ENCODE peak calls at places on chromosomes 3 and 15, in four cellular contexts. T is IMR-90, U is K562, S is GM12878. F is an unnamed sample.

GRCh38 chr15:91335702-91336101 is 235.6 kb downstream of the SV2B start:
- DNase-seq in T (no peak), U (no peak), S (no peak), F (no peak)

GRCh38 chr15:31387483-31388118 is 61.0 kb downstream of the KLF13 start:
- DNase-seq in T (peak; percentile 18), U (no peak), S (no peak), F (no peak)

GRCh38 chr15:77111813-77112212 is 40.9 kb upstream of the TSPAN3 start:
- DNase-seq in T (no peak), U (no peak), S (no peak), F (no peak)

GRCh38 chr3:63588897-63589296 is 63.6 kb upstream of the SNTN start:
- DNase-seq in T (no peak), U (no peak), S (no peak), F (no peak)

GRCh38 chr15:91128028-91128427 is 28.0 kb downstream of the SV2B start:
- DNase-seq in T (no peak), U (no peak), S (no peak), F (no peak)

GRCh38 chr3:36776436-36776835 is 12.1 kb upstream of the DCLK3 start:
- DNase-seq in T (no peak), U (no peak), S (no peak), F (no peak)

GRCh38 chr3:190840146-190840545 is 22.3 kb downstream of the GMNC start:
- DNase-seq in T (peak; percentile 2), U (no peak), S (no peak), F (peak; percentile 4)

GRCh38 chr3:82640254-82640653 is 878.8 kb upstream of the GBE1 start:
- DNase-seq in T (no peak), U (no peak), S (no peak), F (no peak)

GRCh38 chr3:3170998-3171397 is 8.5 kb downstream of the CRBN start:
- DNase-seq in T (peak; percentile 42), U (no peak), S (no peak), F (peak; percentile 76)

GRCh38 chr15:74978503-74978902 is 16.9 kb upstream of the SCAMP5 start:
- DNase-seq in T (peak; percentile 22), U (no peak), S (no peak), F (no peak)

GRCh38 chr3:30454636-30455035 is 151.8 kb upstream of the TGFBR2 start:
- DNase-seq in T (no peak), U (no peak), S (no peak), F (no peak)

GRCh38 chr15:71790081-71790480 is 20.3 kb upstream of the NR2E3 start:
- DNase-seq in T (peak; percentile 41), U (no peak), S (no peak), F (peak; percentile 27)

GRCh38 chr3:56930706-56931105 is 129.0 kb upstream of the ARHGEF3 start:
- DNase-seq in T (no peak), U (no peak), S (no peak), F (peak; percentile 38)

GRCh38 chr3:187978433-187979011 is 175.4 kb upstream of the LPP start:
- DNase-seq in T (peak; percentile 43), U (no peak), S (no peak), F (no peak)

GRCh38 chr15:37893309-37893708 is 41.1 kb upstream of the TMCO5A start:
- DNase-seq in T (no peak), U (no peak), S (no peak), F (no peak)
- TF ChIP-seq POLR2A in T (no peak), U (no peak), S (no peak), F (no peak)

GRCh38 chr3:84958495-84959469 is at the start of gene CADM2:
- DNase-seq in T (peak; percentile 45), U (peak; percentile 90), S (no peak), F (peak; percentile 70)
- TF ChIP-seq FOS in T (no peak), U (no peak), S (no peak), F (no peak)

GRCh38 chr3:45595364-45596154 is 1.0 kb downstream of the LIMD1 start:
- DNase-seq in T (no peak), U (no peak), S (no peak), F (no peak)

GRCh38 chr3:45596290-45596791 is 1.8 kb downstream of the LIMD1 start:
- DNase-seq in T (no peak), U (no peak), S (peak; percentile 84), F (no peak)

GRCh38 chr3:45592405-45592804 is 2.1 kb upstream of the LIMD1 start:
- DNase-seq in T (no peak), U (no peak), S (no peak), F (no peak)

GRCh38 chr3:45592830-45593707 is 1.5 kb upstream of the LIMD1 start:
- DNase-seq in T (peak; percentile 89), U (peak; percentile 90), S (no peak), F (peak; percentile 90)

DNA sequence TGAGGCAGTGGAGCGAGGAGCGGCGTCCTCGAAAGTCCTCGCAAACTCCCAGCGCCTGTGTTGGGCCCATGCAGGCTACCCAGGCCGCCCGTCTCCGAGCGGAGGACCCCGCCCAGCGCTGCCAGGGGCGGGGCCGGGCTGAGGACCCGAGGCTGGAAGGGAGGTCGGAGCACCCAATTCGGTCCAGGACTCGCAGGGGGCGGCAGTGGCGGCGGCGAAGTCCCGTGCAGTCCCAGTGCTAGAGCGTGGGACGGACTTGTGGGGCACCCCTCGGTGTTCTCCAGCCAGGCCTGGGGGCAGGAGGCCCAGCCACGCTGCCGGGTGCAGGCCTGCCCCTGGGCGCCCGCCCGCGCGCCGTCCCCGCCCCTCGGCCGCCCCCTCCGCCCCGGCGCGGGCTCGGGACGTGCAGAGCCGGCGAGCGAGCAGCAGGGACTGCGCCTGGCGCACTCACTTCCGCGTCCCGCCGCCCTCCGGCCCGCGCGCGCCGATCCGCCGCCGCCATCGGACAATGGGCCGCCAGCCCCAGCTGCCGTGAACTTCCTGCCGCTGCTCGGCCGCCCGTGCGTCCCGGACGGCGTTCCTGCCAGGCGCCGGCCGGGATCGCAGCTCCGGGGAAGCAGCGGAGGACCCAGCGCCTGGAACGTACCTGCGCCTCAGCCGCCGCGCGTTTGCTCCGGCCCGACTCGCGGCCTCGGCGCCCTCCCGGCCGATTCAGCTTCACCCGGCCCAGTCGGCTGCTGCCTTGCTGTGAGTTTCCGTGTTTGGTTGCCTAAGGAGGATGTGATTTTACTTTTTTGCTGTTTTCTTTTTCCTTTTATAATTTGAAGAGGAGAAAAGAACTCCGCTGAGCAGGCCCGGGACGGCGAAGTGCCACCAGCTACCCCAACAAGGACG is 596 bp upstream of the LIMD1 start:
- DNase-seq in T (peak; percentile 68), U (peak; percentile 95), S (no peak), F (peak; percentile 77)
- TF ChIP-seq POLR2A in T (peak; percentile 58), U (peak; percentile 68), S (peak; percentile 85), F (peak; percentile 59)

GRCh38 chr15:90087454-90088154 is 14.7 kb downstream of the IDH2 start:
- DNase-seq in T (peak; percentile 36), U (peak; percentile 79), S (no peak), F (peak; percentile 32)
- TF ChIP-seq FOS in T (no peak), U (peak; percentile 4), S (no peak), F (no peak)

DNA sequence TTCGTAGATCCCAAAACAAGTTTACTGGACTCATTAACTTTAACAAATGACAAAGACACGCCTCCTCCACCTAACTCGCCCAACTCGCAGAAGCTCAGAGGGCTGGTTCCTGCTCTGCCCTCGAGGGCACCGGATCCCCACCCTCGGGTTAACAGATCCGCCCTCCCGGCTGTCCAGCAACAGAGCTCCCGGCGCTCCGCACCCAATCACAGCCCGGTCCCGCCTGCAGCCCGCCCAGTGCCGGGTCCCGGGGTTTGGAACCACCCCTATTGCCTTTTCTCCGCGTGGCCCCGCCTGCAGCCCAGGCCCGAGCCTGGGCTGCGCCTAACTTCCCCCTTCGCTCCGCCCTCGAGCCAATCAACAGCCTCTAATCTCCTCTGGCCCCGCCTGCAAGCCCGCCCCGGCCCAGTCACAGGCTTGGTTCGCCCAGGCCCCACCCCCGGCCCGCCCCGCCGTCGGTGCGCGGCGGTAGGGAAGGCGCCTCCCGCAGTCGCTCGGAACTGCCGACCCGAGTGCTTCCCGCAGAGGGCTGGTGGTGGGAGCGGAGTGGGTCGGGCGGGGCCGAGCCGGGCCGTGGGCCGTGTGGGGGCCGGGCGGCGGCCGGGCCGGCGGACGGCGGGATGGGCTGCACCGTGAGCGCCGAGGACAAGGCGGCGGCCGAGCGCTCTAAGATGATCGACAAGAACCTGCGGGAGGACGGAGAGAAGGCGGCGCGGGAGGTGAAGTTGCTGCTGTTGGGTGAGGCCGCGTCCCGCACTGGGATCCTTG is at the start of gene GNAI2:
- DNase-seq in T (peak; percentile 96), U (peak; percentile 93), S (peak; percentile 91), F (peak; percentile 99)
- TF ChIP-seq POLR2A in T (peak; percentile 98), U (no peak), S (peak; percentile 94), F (peak; percentile 98)

GRCh38 chr15:25239471-25240345 is 199.1 kb downstream of the UBE3A start:
- DNase-seq in T (no peak), U (no peak), S (no peak), F (no peak)
- TF ChIP-seq FOS in T (no peak), U (no peak), S (no peak), F (no peak)

GRCh38 chr3:122923611-122924010 is 104.0 kb downstream of the SEMA5B start:
- DNase-seq in T (no peak), U (no peak), S (no peak), F (no peak)

GRCh38 chr3:122919291-122919610 is 108.3 kb downstream of the SEMA5B start:
- DNase-seq in T (no peak), U (no peak), S (no peak), F (no peak)

GRCh38 chr3:122918576-122919290 is 108.8 kb downstream of the SEMA5B start:
- DNase-seq in T (peak; percentile 24), U (no peak), S (no peak), F (peak; percentile 6)

GRCh38 chr3:122921791-122922651 is 105.5 kb downstream of the SEMA5B start:
- DNase-seq in T (no peak), U (peak; percentile 79), S (no peak), F (no peak)

DNA sequence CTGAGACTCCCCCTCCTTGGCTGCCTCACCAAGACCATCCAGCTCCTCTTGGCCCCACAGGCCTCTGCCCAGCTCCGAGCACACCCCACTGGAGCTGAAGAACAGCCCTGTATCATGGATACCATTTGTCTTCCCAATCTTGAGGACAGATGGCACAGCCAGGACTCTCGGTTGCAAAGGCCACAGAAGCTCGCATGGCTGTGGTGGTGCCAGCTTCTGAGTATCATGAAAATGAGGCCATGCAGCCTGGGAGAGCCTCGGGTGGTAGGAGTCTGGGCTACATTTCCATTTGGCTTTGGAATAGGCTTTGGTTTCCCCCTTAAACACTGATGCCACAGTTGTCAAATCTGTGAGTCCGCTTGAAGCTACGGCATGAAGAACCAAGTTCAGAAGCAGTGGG is 106.6 kb downstream of the SEMA5B start:
- DNase-seq in T (no peak), U (no peak), S (no peak), F (no peak)
- TF ChIP-seq POLR2A in T (no peak), U (no peak), S (no peak), F (no peak)

GRCh38 chr15:101062471-101063171 is 143.5 kb downstream of the LRRK1 start:
- DNase-seq in T (no peak), U (no peak), S (peak; percentile 51), F (no peak)

GRCh38 chr15:101064795-101065569 is 145.8 kb downstream of the LRRK1 start:
- DNase-seq in T (no peak), U (no peak), S (no peak), F (no peak)

GRCh38 chr15:101063212-101063611 is 144.1 kb downstream of the LRRK1 start:
- DNase-seq in T (no peak), U (no peak), S (no peak), F (no peak)

GRCh38 chr15:101065570-101066221 is 146.5 kb downstream of the LRRK1 start:
- DNase-seq in T (no peak), U (no peak), S (no peak), F (no peak)

GRCh38 chr15:101063891-101064794 is 145.0 kb downstream of the LRRK1 start:
- DNase-seq in T (no peak), U (no peak), S (no peak), F (no peak)
- TF ChIP-seq FOS in T (no peak), U (no peak), S (no peak), F (no peak)

GRCh38 chr15:45198337-45199135 is 10.8 kb upstream of the SHF start:
- DNase-seq in T (peak; percentile 96), U (peak; percentile 77), S (peak; percentile 98), F (peak; percentile 99)
- TF ChIP-seq POLR2A in T (peak; percentile 83), U (peak; percentile 76), S (peak; percentile 96), F (peak; percentile 83)

F was measured in endothelial cell of umbilical vein.